ENCODE peak calls at places on chromosomes 13 and 19, in nine cellular contexts. X, A, T, Y, Z, M, J, I and Q are unnamed samples.

GRCh38 chr19:11887247-11887617 is 350 bp upstream of the ZNF69 start:
- DNase-seq in X (no peak), A (peak), T (no peak), Y (no peak), Z (no peak), M (no peak), J (no peak), I (no peak), Q (no peak)

GRCh38 chr13:72457151-72457550 is 270.3 kb downstream of the MZT1 start:
- DNase-seq in X (no peak), A (no peak), T (no peak), Y (no peak), Z (no peak), M (no peak), J (no peak), I (no peak), Q (no peak)

GRCh38 chr13:57874530-57874929 is 243.0 kb downstream of the PCDH17 start:
- DNase-seq in X (peak), A (no peak), T (no peak), Y (no peak), Z (no peak), M (no peak), J (no peak), I (no peak), Q (no peak)

GRCh38 chr13:30585748-30586262 is 31.9 kb upstream of the USPL1 start:
- DNase-seq in X (peak), A (peak), T (no peak), Y (peak), Z (no peak), M (no peak), J (no peak), I (no peak), Q (peak)

GRCh38 chr19:3494559-3494958 is 5.9 kb downstream of the DOHH start:
- DNase-seq in X (no peak), A (no peak), T (no peak), Y (no peak), Z (no peak), M (no peak), J (no peak), I (no peak), Q (no peak)

GRCh38 chr13:95603887-95604533 is 40.5 kb downstream of the DZIP1 start:
- DNase-seq in X (peak), A (no peak), T (no peak), Y (no peak), Z (no peak), M (no peak), J (no peak), I (no peak), Q (peak)

GRCh38 chr13:46172531-46172991 is 9.4 kb downstream of the LCP1 start:
- DNase-seq in X (no peak), A (no peak), T (no peak), Y (no peak), Z (no peak), M (no peak), J (no peak), I (no peak), Q (no peak)

GRCh38 chr19:46737275-46737654 is 8.6 kb upstream of the FKRP start:
- DNase-seq in X (no peak), A (no peak), T (no peak), Y (no peak), Z (no peak), M (no peak), J (peak), I (no peak), Q (no peak)

GRCh38 chr19:56114711-56115110 is 6.4 kb downstream of the ZNF787 start:
- DNase-seq in X (no peak), A (no peak), T (no peak), Y (no peak), Z (no peak), M (no peak), J (no peak), I (no peak), Q (no peak)

GRCh38 chr19:32138416-32138815 is 207.0 kb upstream of the ZNF507 start:
- DNase-seq in X (no peak), A (no peak), T (no peak), Y (no peak), Z (no peak), M (no peak), J (no peak), I (no peak), Q (no peak)

GRCh38 chr13:64819081-64819480 is 2411.1 kb downstream of the PCDH9 start:
- DNase-seq in X (no peak), A (no peak), T (no peak), Y (no peak), Z (no peak), M (no peak), J (no peak), I (no peak), Q (no peak)

GRCh38 chr13:48478401-48478800 is 54.5 kb downstream of the RCBTB2 start:
- DNase-seq in X (peak), A (peak), T (no peak), Y (peak), Z (no peak), M (no peak), J (no peak), I (peak), Q (peak)

GRCh38 chr13:79508224-79508961 is 27.4 kb downstream of the NDFIP2 start:
- DNase-seq in X (no peak), A (no peak), T (no peak), Y (no peak), Z (no peak), M (no peak), J (no peak), I (no peak), Q (peak)

GRCh38 chr13:76759877-76760276 is 126.3 kb downstream of the KCTD12 start:
- DNase-seq in X (peak), A (no peak), T (no peak), Y (no peak), Z (no peak), M (no peak), J (no peak), I (no peak), Q (no peak)

GRCh38 chr13:50080158-50080855 is 65.1 kb downstream of the KCNRG start:
- DNase-seq in X (peak), A (peak), T (no peak), Y (peak), Z (peak), M (no peak), J (no peak), I (no peak), Q (peak)

GRCh38 chr13:110929104-110929777 is 14.4 kb upstream of the ANKRD10 start:
- DNase-seq in X (no peak), A (no peak), T (no peak), Y (no peak), Z (no peak), M (no peak), J (no peak), I (no peak), Q (no peak)

GRCh38 chr13:50635504-50635903 is 208.0 kb downstream of the DLEU7 start:
- DNase-seq in X (no peak), A (peak), T (no peak), Y (peak), Z (no peak), M (no peak), J (no peak), I (no peak), Q (peak)

GRCh38 chr13:68627377-68627776 is 1397.2 kb upstream of the PCDH9 start:
- DNase-seq in X (no peak), A (no peak), T (no peak), Y (no peak), Z (no peak), M (no peak), J (no peak), I (no peak), Q (no peak)

GRCh38 chr13:79571147-79571546 is 90.2 kb downstream of the NDFIP2 start:
- DNase-seq in X (no peak), A (no peak), T (no peak), Y (no peak), Z (no peak), M (no peak), J (no peak), I (no peak), Q (no peak)

GRCh38 chr19:2607712-2608601 is 94.5 kb downstream of the GNG7 start:
- DNase-seq in X (no peak), A (no peak), T (no peak), Y (no peak), Z (peak), M (no peak), J (peak), I (no peak), Q (no peak)

GRCh38 chr13:33640832-33641231 is 177.1 kb upstream of the RFC3 start:
- DNase-seq in X (no peak), A (peak), T (no peak), Y (no peak), Z (no peak), M (no peak), J (no peak), I (no peak), Q (peak)

GRCh38 chr19:48635263-48635965 is 1.8 kb downstream of the DBP start:
- DNase-seq in X (no peak), A (no peak), T (no peak), Y (no peak), Z (peak), M (peak), J (peak), I (no peak), Q (no peak)

GRCh38 chr19:37987356-37988332 is 80.6 kb downstream of the SIPA1L3 start:
- DNase-seq in X (no peak), A (no peak), T (no peak), Y (no peak), Z (no peak), M (no peak), J (peak), I (no peak), Q (no peak)

GRCh38 chr13:99380921-99381645 is 73.9 kb upstream of the GPR183 start:
- DNase-seq in X (no peak), A (no peak), T (no peak), Y (no peak), Z (no peak), M (no peak), J (no peak), I (no peak), Q (no peak)

GRCh38 chr19:52670046-52670445 is 31.9 kb upstream of the ZNF83 start:
- DNase-seq in X (no peak), A (no peak), T (peak), Y (no peak), Z (no peak), M (no peak), J (no peak), I (no peak), Q (no peak)

DNA sequence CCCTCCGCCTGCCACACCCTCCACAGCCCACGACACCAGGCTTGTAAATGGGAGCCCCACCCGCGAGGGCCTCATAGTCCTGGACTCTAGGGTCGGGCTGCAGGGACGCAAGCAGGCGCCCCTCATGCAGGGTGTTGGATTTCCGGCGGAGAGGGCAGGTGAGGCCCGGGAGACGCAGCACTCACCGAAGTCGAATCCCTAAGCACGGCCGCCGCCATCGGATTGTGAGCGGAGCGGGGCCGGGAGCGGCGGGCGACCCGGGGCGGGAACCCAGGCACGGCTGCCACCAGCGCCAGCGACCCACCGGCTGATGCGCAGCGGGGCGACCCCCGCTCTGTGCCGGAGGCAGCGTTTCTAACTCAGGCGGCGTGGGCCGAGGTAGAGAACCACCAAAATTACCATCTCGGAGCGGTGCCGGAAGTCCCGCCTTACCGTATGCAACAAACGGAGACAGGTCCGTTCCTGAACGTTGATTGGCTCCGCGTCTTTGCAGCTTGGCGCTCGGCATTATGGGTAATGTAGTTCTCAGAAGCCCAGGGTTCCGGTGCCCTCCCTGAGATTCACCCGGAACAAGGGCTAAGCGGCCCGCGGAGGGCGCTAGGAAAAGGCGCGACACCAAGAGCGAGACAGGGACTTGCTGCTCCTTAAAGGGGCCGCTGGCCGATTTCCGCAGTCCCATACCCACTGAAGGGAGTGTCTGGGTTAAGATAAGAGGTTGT is at the start of gene ZNF416:
- DNase-seq in X (peak), A (peak), T (peak), Y (peak), Z (peak), M (peak), J (peak), I (peak), Q (peak)
- TF ChIP-seq CTCF in X (no peak), A (peak), T (peak), Y (peak), Z (peak), M (peak), J (no peak), I (no peak), Q (peak)

GRCh38 chr19:44753619-44753931 is 5.1 kb downstream of the BCL3 start:
- DNase-seq in X (no peak), A (no peak), T (no peak), Y (no peak), Z (no peak), M (no peak), J (no peak), I (no peak), Q (no peak)

GRCh38 chr19:44755219-44755618 is 6.7 kb downstream of the BCL3 start:
- DNase-seq in X (no peak), A (no peak), T (no peak), Y (no peak), Z (no peak), M (no peak), J (no peak), I (no peak), Q (no peak)

GRCh38 chr19:44756089-44756562 is 7.6 kb downstream of the BCL3 start:
- DNase-seq in X (no peak), A (no peak), T (no peak), Y (no peak), Z (no peak), M (no peak), J (no peak), I (no peak), Q (no peak)

GRCh38 chr19:44753932-44754742 is 5.6 kb downstream of the BCL3 start:
- DNase-seq in X (peak), A (peak), T (no peak), Y (peak), Z (peak), M (peak), J (peak), I (no peak), Q (peak)

DNA sequence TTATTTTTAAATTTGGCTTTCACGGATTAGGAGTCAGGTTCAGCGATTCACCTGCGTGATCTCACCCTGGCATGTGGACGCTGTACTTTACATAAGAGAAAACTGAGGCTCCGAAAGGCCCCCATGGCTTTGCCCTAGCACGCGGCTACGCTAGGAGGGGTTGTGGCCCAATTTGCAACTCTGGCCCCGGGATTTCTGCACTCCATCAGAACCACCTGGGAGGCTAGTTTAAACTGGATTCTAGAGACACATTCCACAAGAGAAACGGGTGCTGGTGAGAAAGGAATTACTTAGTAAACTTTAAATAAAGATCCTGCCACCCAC is 6.2 kb downstream of the BCL3 start:
- DNase-seq in X (no peak), A (no peak), T (no peak), Y (no peak), Z (no peak), M (no peak), J (no peak), I (no peak), Q (no peak)
- H3K4me3 ChIP-seq in X (no peak), A (peak), T (peak), Y (no peak), Z (peak), M (peak), J (peak), I (no peak), Q (no peak)

GRCh38 chr19:15550847-15551182 is 42.5 kb downstream of the CYP4F22 start:
- DNase-seq in X (no peak), A (no peak), T (no peak), Y (no peak), Z (no peak), M (no peak), J (no peak), I (no peak), Q (no peak)

GRCh38 chr19:15549581-15549980 is 41.3 kb downstream of the CYP4F22 start:
- DNase-seq in X (no peak), A (no peak), T (no peak), Y (no peak), Z (no peak), M (no peak), J (no peak), I (no peak), Q (no peak)

GRCh38 chr19:15548648-15549047 is 40.3 kb downstream of the CYP4F22 start:
- DNase-seq in X (no peak), A (no peak), T (no peak), Y (no peak), Z (no peak), M (no peak), J (no peak), I (no peak), Q (no peak)

GRCh38 chr19:15550273-15550672 is 41.9 kb downstream of the CYP4F22 start:
- DNase-seq in X (no peak), A (no peak), T (no peak), Y (no peak), Z (no peak), M (no peak), J (no peak), I (no peak), Q (no peak)

DNA sequence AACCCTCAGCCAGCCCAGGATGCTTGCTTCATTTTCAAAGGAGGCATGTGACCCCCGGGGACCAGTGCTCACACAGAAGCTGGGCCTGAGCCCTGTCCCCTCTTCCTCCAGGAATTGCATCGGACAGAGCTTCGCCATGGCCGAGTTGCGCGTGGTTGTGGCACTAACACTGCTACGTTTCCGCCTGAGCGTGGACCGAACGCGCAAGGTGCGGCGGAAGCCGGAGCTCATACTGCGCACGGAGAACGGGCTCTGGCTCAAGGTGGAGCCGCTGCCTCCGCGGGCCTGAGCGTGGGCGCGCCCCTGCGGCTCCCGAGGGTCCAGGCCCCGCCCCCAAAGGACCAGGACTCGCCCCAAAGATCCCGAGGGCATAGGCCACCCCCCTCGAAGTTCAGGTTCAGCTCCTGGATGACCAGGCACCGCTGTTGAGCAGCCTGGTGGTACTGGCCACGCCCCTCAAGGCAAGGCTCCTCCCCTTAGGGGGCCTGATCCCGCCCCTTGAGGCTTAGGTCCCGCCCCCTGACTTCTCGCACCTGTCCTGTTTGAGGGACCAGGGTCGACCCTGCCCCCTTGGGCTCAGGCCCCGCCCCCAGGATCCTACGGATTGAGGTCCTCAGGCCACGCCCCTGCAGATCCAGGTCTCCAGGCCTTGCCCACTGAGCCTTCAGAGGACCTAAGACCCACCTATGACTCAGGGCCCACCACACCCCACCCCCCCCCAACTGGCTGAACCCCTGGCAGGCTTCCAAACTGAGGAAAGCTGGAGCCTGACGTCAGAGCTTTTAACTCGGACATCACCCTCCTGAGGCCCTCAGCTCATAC is 43.1 kb downstream of the CYP4F22 start:
- DNase-seq in X (no peak), A (no peak), T (no peak), Y (no peak), Z (peak), M (no peak), J (no peak), I (no peak), Q (peak)
- TF ChIP-seq CTCF in X (no peak), A (no peak), T (no peak), Y (no peak), Z (no peak), M (no peak), J (no peak), I (peak), Q (no peak)

GRCh38 chr19:18388328-18389094 is 2.6 kb downstream of the GDF15 start:
- DNase-seq in X (no peak), A (peak), T (no peak), Y (peak), Z (peak), M (peak), J (peak), I (no peak), Q (peak)

GRCh38 chr19:18389095-18389735 is 3.3 kb downstream of the GDF15 start:
- DNase-seq in X (no peak), A (no peak), T (no peak), Y (no peak), Z (no peak), M (no peak), J (no peak), I (no peak), Q (no peak)

GRCh38 chr19:18385675-18386542 is at the start of gene GDF15:
- DNase-seq in X (peak), A (peak), T (peak), Y (peak), Z (peak), M (peak), J (peak), I (no peak), Q (peak)

GRCh38 chr19:18386543-18387251 is 739 bp downstream of the GDF15 start:
- DNase-seq in X (no peak), A (peak), T (no peak), Y (no peak), Z (no peak), M (no peak), J (no peak), I (no peak), Q (no peak)

DNA sequence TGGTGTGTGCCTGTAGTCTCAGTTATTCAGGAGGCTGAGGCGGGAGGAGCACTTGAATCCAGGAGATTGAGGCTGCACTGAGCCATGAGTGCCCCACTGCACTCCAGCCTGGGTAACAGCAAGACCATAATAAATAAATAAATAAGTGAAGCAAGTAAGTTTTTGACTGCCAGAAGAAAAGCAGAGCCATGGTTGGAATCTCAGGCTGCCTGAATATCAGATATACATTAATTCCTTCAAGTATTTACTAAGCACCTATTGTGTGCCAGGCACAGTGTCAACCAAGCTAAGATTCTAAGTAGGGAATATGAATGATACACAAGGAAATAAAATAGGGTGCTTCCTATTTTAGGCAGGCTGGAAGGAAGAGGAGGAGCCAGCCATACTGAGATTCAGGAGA is 1.4 kb downstream of the GDF15 start:
- DNase-seq in X (no peak), A (no peak), T (no peak), Y (no peak), Z (no peak), M (no peak), J (no peak), I (no peak), Q (no peak)
- H3K4me3 ChIP-seq in X (peak), A (peak), T (peak), Y (peak), Z (peak), M (peak), J (no peak), I (peak), Q (peak)